ENCODE peak calls at places on chromosomes 5 and 9, in seven cellular contexts. One of them, this sample, is unnamed.
A peak's percentile ranks its signal among the peaks of the same experiment; 100 is the strongest.

GRCh38 chr5:102867999-102868662 is 113.0 kb downstream of the PAM start:
- DNase-seq in PC-9: no peak
- DNase-seq in Caco-2: no peak
- DNase-seq in glutamatergic neuron: no peak
- DNase-seq in A549: no peak
- DNase-seq in tibial artery: no peak
- DNase-seq in psoas muscle: no peak
- DNase-seq in this sample: no peak

GRCh38 chr5:149635394-149635793 is 54.1 kb downstream of the ARHGEF37 start:
- DNase-seq in PC-9: no peak
- DNase-seq in Caco-2: no peak
- DNase-seq in glutamatergic neuron: no peak
- DNase-seq in A549: no peak
- DNase-seq in tibial artery: peak; percentile 34
- DNase-seq in psoas muscle: no peak
- DNase-seq in this sample: no peak

GRCh38 chr5:77946381-77947050 is 170.4 kb upstream of the TBCA start:
- DNase-seq in PC-9: no peak
- DNase-seq in Caco-2: no peak
- DNase-seq in glutamatergic neuron: no peak
- DNase-seq in A549: no peak
- DNase-seq in tibial artery: no peak
- DNase-seq in psoas muscle: no peak
- DNase-seq in this sample: no peak

GRCh38 chr5:1176473-1177391 is 24.7 kb upstream of the SLC6A19 start:
- DNase-seq in PC-9: no peak
- DNase-seq in Caco-2: no peak
- DNase-seq in glutamatergic neuron: peak; percentile 14
- DNase-seq in A549: no peak
- DNase-seq in tibial artery: no peak
- DNase-seq in psoas muscle: peak; percentile 7
- DNase-seq in this sample: no peak

GRCh38 chr5:134553816-134554215 is 28.3 kb downstream of the JADE2 start:
- DNase-seq in PC-9: no peak
- DNase-seq in Caco-2: no peak
- DNase-seq in glutamatergic neuron: no peak
- DNase-seq in A549: no peak
- DNase-seq in tibial artery: no peak
- DNase-seq in psoas muscle: no peak
- DNase-seq in this sample: no peak

GRCh38 chr9:3205421-3206095 is 320.2 kb downstream of the RFX3 start:
- DNase-seq in PC-9: no peak
- DNase-seq in Caco-2: no peak
- DNase-seq in glutamatergic neuron: no peak
- DNase-seq in A549: no peak
- DNase-seq in tibial artery: no peak
- DNase-seq in psoas muscle: no peak
- DNase-seq in this sample: no peak

GRCh38 chr5:41270423-41271251 is 57.3 kb upstream of the C6 start:
- DNase-seq in PC-9: peak; percentile 41
- DNase-seq in Caco-2: peak; percentile 60
- DNase-seq in glutamatergic neuron: peak; percentile 28
- DNase-seq in A549: peak; percentile 66
- DNase-seq in tibial artery: no peak
- DNase-seq in psoas muscle: no peak
- DNase-seq in this sample: no peak

GRCh38 chr5:39624268-39624886 is 199.6 kb upstream of the DAB2 start:
- DNase-seq in PC-9: peak; percentile 87
- DNase-seq in Caco-2: peak; percentile 75
- DNase-seq in glutamatergic neuron: no peak
- DNase-seq in A549: peak; percentile 29
- DNase-seq in tibial artery: no peak
- DNase-seq in psoas muscle: no peak
- DNase-seq in this sample: no peak

GRCh38 chr5:96703384-96703910 is 41.3 kb downstream of the CAST start:
- DNase-seq in PC-9: no peak
- DNase-seq in Caco-2: no peak
- DNase-seq in glutamatergic neuron: no peak
- DNase-seq in A549: no peak
- DNase-seq in tibial artery: no peak
- DNase-seq in psoas muscle: no peak
- DNase-seq in this sample: no peak

GRCh38 chr5:36177715-36178556 is 26.0 kb downstream of the SKP2 start:
- DNase-seq in PC-9: peak; percentile 11
- DNase-seq in Caco-2: peak; percentile 24
- DNase-seq in glutamatergic neuron: no peak
- DNase-seq in A549: peak; percentile 56
- DNase-seq in tibial artery: no peak
- DNase-seq in psoas muscle: no peak
- DNase-seq in this sample: no peak

GRCh38 chr5:100826133-100826532 is 76.9 kb downstream of the ST8SIA4 start:
- DNase-seq in PC-9: no peak
- DNase-seq in Caco-2: no peak
- DNase-seq in glutamatergic neuron: no peak
- DNase-seq in A549: no peak
- DNase-seq in tibial artery: no peak
- DNase-seq in psoas muscle: no peak
- DNase-seq in this sample: no peak

GRCh38 chr9:116168231-116168630 is 14.6 kb downstream of the PAPPA start:
- DNase-seq in PC-9: no peak
- DNase-seq in Caco-2: no peak
- DNase-seq in glutamatergic neuron: no peak
- DNase-seq in A549: no peak
- DNase-seq in tibial artery: no peak
- DNase-seq in psoas muscle: no peak
- DNase-seq in this sample: no peak

GRCh38 chr9:103037508-103038477 is 42.7 kb downstream of the CYLC2 start:
- DNase-seq in PC-9: no peak
- DNase-seq in Caco-2: no peak
- DNase-seq in glutamatergic neuron: no peak
- DNase-seq in A549: no peak
- DNase-seq in tibial artery: no peak
- DNase-seq in psoas muscle: no peak
- DNase-seq in this sample: no peak

GRCh38 chr5:79513519-79514390 is at the start of gene HOMER1:
- DNase-seq in PC-9: peak; percentile 81
- DNase-seq in Caco-2: peak; percentile 88
- DNase-seq in glutamatergic neuron: peak; percentile 88
- DNase-seq in A549: peak; percentile 78
- DNase-seq in tibial artery: peak; percentile 88
- DNase-seq in psoas muscle: peak; percentile 84
- DNase-seq in this sample: peak; percentile 53

GRCh38 chr5:73301208-73302088 is 128.5 kb downstream of the TMEM174 start:
- DNase-seq in PC-9: no peak
- DNase-seq in Caco-2: no peak
- DNase-seq in glutamatergic neuron: no peak
- DNase-seq in A549: no peak
- DNase-seq in tibial artery: no peak
- DNase-seq in psoas muscle: no peak
- DNase-seq in this sample: no peak

GRCh38 chr5:143054480-143054941 is 284.3 kb downstream of the ARHGAP26 start:
- DNase-seq in PC-9: no peak
- DNase-seq in Caco-2: no peak
- DNase-seq in glutamatergic neuron: no peak
- DNase-seq in A549: no peak
- DNase-seq in tibial artery: no peak
- DNase-seq in psoas muscle: no peak
- DNase-seq in this sample: no peak

GRCh38 chr5:141420855-141421488 is at the start of gene PCDHGA11:
- DNase-seq in PC-9: peak; percentile 60
- DNase-seq in Caco-2: no peak
- DNase-seq in glutamatergic neuron: no peak
- DNase-seq in A549: peak; percentile 14
- DNase-seq in tibial artery: no peak
- DNase-seq in psoas muscle: peak; percentile 29
- DNase-seq in this sample: no peak

GRCh38 chr9:91063471-91063870 is 261.9 kb downstream of the SYK start:
- DNase-seq in PC-9: no peak
- DNase-seq in Caco-2: no peak
- DNase-seq in glutamatergic neuron: no peak
- DNase-seq in A549: no peak
- DNase-seq in tibial artery: no peak
- DNase-seq in psoas muscle: no peak
- DNase-seq in this sample: no peak

GRCh38 chr5:40672440-40672839 is 7.3 kb upstream of the PTGER4 start:
- DNase-seq in PC-9: no peak
- DNase-seq in Caco-2: no peak
- DNase-seq in glutamatergic neuron: no peak
- DNase-seq in A549: no peak
- DNase-seq in tibial artery: no peak
- DNase-seq in psoas muscle: no peak
- DNase-seq in this sample: no peak

GRCh38 chr5:146334074-146334533 is 4.5 kb upstream of the POU4F3 start:
- DNase-seq in PC-9: no peak
- DNase-seq in Caco-2: no peak
- DNase-seq in glutamatergic neuron: peak; percentile 76
- DNase-seq in A549: no peak
- DNase-seq in tibial artery: no peak
- DNase-seq in psoas muscle: no peak
- DNase-seq in this sample: no peak

GRCh38 chr9:89497978-89498844 is at the start of gene SEMA4D:
- DNase-seq in PC-9: peak; percentile 71
- DNase-seq in Caco-2: peak; percentile 48
- DNase-seq in glutamatergic neuron: peak; percentile 78
- DNase-seq in A549: peak; percentile 70
- DNase-seq in tibial artery: peak; percentile 76
- DNase-seq in psoas muscle: peak; percentile 72
- DNase-seq in this sample: peak; percentile 52

GRCh38 chr9:128786681-128787582 is at the start of gene TBC1D13:
- DNase-seq in PC-9: peak; percentile 88
- DNase-seq in Caco-2: peak; percentile 94
- DNase-seq in glutamatergic neuron: peak; percentile 93
- DNase-seq in A549: peak; percentile 88
- DNase-seq in tibial artery: peak; percentile 95
- DNase-seq in psoas muscle: peak; percentile 92
- DNase-seq in this sample: peak; percentile 87

GRCh38 chr9:100222674-100223073 is 123.6 kb downstream of the INVS start:
- DNase-seq in PC-9: no peak
- DNase-seq in Caco-2: peak; percentile 19
- DNase-seq in glutamatergic neuron: no peak
- DNase-seq in A549: peak; percentile 46
- DNase-seq in tibial artery: no peak
- DNase-seq in psoas muscle: no peak
- DNase-seq in this sample: no peak

GRCh38 chr9:69672828-69673640 is 863 bp upstream of the APBA1 start:
- DNase-seq in PC-9: peak; percentile 80
- DNase-seq in Caco-2: peak; percentile 60
- DNase-seq in glutamatergic neuron: peak; percentile 95
- DNase-seq in A549: peak; percentile 82
- DNase-seq in tibial artery: peak; percentile 89
- DNase-seq in psoas muscle: peak; percentile 84
- DNase-seq in this sample: peak; percentile 61
- TF ChIP-seq CTCF in PC-9: peak; percentile 84
- TF ChIP-seq CTCF in Caco-2: peak; percentile 46
- TF ChIP-seq CTCF in glutamatergic neuron: peak; percentile 97
- TF ChIP-seq CTCF in A549: peak; percentile 66
- TF ChIP-seq CTCF in tibial artery: peak; percentile 81
- TF ChIP-seq CTCF in psoas muscle: peak; percentile 89
- TF ChIP-seq CTCF in this sample: peak; percentile 81

DNA sequence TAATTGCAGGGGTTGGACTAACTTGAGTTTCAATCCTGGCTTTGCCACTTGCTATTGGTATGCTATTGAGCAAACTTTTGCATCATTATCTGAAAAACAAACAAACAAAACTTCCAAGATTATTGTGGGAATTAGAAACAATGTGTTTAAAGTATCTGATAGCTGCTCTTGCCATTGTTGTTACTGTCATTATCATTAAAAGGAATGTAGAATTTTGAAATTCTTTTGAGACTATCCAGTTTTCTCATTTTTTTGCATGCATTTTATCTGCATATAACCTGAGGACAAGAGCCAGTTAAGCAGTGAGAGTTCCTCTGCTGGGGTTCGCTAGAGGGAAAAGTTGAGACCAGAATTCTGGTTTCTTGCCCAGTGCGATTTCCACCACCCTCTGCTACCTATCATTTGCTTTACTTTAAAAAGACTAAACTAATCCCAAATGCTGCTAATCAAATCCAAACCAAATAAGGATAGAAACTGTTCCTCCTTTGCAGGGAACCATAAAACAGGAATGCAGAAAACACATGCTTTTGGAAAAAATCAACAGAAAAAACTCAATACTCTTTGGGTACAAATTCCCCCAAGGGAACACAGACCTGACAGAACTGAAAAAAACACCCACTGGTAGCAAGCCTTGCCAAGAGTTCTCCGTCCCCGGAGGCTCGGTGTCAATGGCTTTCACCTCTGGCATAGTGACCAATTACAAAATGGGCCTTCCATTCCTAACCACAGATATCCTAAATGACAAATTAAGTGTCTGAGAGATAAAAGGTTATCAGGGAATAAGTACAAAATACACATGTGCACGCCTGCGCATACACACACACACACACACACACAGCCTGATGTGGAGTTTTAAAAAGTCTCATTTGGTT is 373.7 kb downstream of the ARL15 start:
- DNase-seq in PC-9: no peak
- DNase-seq in Caco-2: no peak
- DNase-seq in glutamatergic neuron: no peak
- DNase-seq in A549: no peak
- DNase-seq in tibial artery: peak; percentile 75
- DNase-seq in psoas muscle: no peak
- DNase-seq in this sample: no peak
- TF ChIP-seq CTCF in PC-9: no peak
- TF ChIP-seq CTCF in Caco-2: no peak
- TF ChIP-seq CTCF in glutamatergic neuron: no peak
- TF ChIP-seq CTCF in A549: no peak
- TF ChIP-seq CTCF in tibial artery: no peak
- TF ChIP-seq CTCF in psoas muscle: no peak
- TF ChIP-seq CTCF in this sample: no peak

GRCh38 chr9:22005083-22005699 is 3.9 kb downstream of the CDKN2B start:
- DNase-seq in PC-9: no peak
- DNase-seq in Caco-2: no peak
- DNase-seq in glutamatergic neuron: no peak
- DNase-seq in A549: no peak
- DNase-seq in tibial artery: no peak
- DNase-seq in psoas muscle: no peak
- DNase-seq in this sample: no peak
- TF ChIP-seq CTCF in PC-9: no peak
- TF ChIP-seq CTCF in Caco-2: no peak
- TF ChIP-seq CTCF in glutamatergic neuron: peak; percentile 6
- TF ChIP-seq CTCF in A549: no peak
- TF ChIP-seq CTCF in tibial artery: no peak
- TF ChIP-seq CTCF in psoas muscle: no peak
- TF ChIP-seq CTCF in this sample: no peak

GRCh38 chr5:25009063-25009462 is 364.3 kb upstream of the CDH10 start:
- DNase-seq in PC-9: no peak
- DNase-seq in Caco-2: no peak
- DNase-seq in glutamatergic neuron: no peak
- DNase-seq in A549: no peak
- DNase-seq in tibial artery: no peak
- DNase-seq in psoas muscle: no peak
- DNase-seq in this sample: no peak

DNA sequence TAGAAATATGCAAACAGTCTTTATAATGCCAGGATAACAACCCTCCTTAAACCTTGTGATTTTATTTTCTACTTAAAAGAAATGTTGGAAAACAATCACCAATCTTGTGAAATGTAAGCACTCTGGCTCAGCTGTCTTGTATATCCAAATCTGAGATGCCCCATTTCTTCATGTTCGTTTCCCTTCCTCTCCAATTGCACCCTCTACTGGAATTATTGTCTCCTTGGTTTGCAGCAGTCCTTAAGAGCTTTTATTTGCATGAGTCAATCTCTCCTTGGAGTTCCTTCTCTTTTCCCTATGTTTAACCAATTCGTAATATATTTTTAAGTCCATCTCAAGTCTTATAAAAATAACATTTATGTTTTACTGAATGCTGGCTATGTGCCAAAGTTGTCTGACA is 362.0 kb upstream of the CDH10 start:
- DNase-seq in PC-9: peak; percentile 5
- DNase-seq in Caco-2: peak; percentile 3
- DNase-seq in glutamatergic neuron: no peak
- DNase-seq in A549: peak; percentile 67
- DNase-seq in tibial artery: no peak
- DNase-seq in psoas muscle: no peak
- DNase-seq in this sample: no peak
- TF ChIP-seq CTCF in PC-9: peak; percentile 57
- TF ChIP-seq CTCF in Caco-2: peak; percentile 1
- TF ChIP-seq CTCF in glutamatergic neuron: peak; percentile 48
- TF ChIP-seq CTCF in A549: peak; percentile 23
- TF ChIP-seq CTCF in tibial artery: no peak
- TF ChIP-seq CTCF in psoas muscle: no peak
- TF ChIP-seq CTCF in this sample: no peak